ENCODE peak calls at places on chromosomes 7 and 10, in five cellular contexts. E is stimulated activated CD8-positive, alpha-beta memory T cell treated with anti-CD3 and anti-CD28 coated beads, Interleukin-2, amount 100 ng/mL, for 1 hour; K is epithelial cell of prostate; X is stimulated activated CD4-positive, alpha-beta T cell treated with anti-CD3 and anti-CD28 coated beads, Interleukin-1b, Interleukin-23, amount 100 ng/mL, for 48 hours; U is neural progenitor cell. R is an unnamed sample.

GRCh38 chr10:17228081-17229015 is at the start of gene VIM:
- DNase-seq in U (peak), E (peak), X (peak), K (peak), R (peak)

GRCh38 chr7:64884913-64885370 is 18.1 kb upstream of the ZNF273 start:
- DNase-seq in E (no peak), U (no peak), X (no peak), K (no peak), R (no peak)

GRCh38 chr7:47383064-47383463 is 198.8 kb downstream of the TNS3 start:
- DNase-seq in U (no peak), X (no peak), E (no peak), K (no peak), R (no peak)

GRCh38 chr10:24208661-24209420 is at the start of gene KIAA1217:
- DNase-seq in K (no peak), E (no peak), X (peak), U (peak), R (no peak)

GRCh38 chr10:33506838-33507661 is 172.6 kb upstream of the NRP1 start:
- DNase-seq in U (no peak), K (peak), X (no peak), E (no peak), R (peak)

GRCh38 chr10:30413996-30414576 is 19.9 kb upstream of the MAP3K8 start:
- DNase-seq in U (peak), K (no peak), X (no peak), E (no peak), R (peak)

GRCh38 chr7:73342645-73343044 is 14.7 kb downstream of the FKBP6 start:
- DNase-seq in X (no peak), E (no peak), K (no peak), U (peak), R (no peak)

GRCh38 chr7:50226139-50226538 is 78.4 kb upstream of the IKZF1 start:
- DNase-seq in U (no peak), K (no peak), E (no peak), X (no peak), R (no peak)

GRCh38 chr7:124399941-124400340 is 365.7 kb downstream of the GPR37 start:
- DNase-seq in E (no peak), K (no peak), U (no peak), X (no peak), R (peak)

GRCh38 chr10:101110856-101111523 is 20.1 kb upstream of the TLX1 start:
- DNase-seq in E (no peak), U (no peak), K (no peak), X (no peak), R (no peak)

GRCh38 chr7:142581341-142581740 is 167.9 kb upstream of the PRSS1 start:
- DNase-seq in U (no peak), K (no peak), X (no peak), E (no peak), R (no peak)

GRCh38 chr7:45061352-45061751 is 27.4 kb downstream of the NACAD start:
- DNase-seq in U (no peak), X (no peak), K (no peak), E (no peak), R (no peak)

GRCh38 chr7:13839063-13839462 is 150.4 kb downstream of the ETV1 start:
- DNase-seq in U (no peak), E (no peak), K (no peak), X (no peak), R (no peak)

GRCh38 chr10:70797840-70798239 is 12.7 kb upstream of the TBATA start:
- DNase-seq in K (no peak), U (no peak), E (no peak), X (no peak), R (no peak)

GRCh38 chr10:26408858-26409494 is 29.2 kb upstream of the APBB1IP start:
- DNase-seq in E (no peak), K (no peak), X (no peak), U (no peak), R (no peak)

GRCh38 chr7:6575246-6576023 is 1.8 kb upstream of the ZDHHC4 start:
- DNase-seq in K (no peak), U (no peak), E (no peak), X (no peak), R (no peak)

GRCh38 chr10:13536674-13537366 is 8.0 kb upstream of the BEND7 start:
- DNase-seq in K (no peak), X (peak), E (no peak), U (peak), R (no peak)

GRCh38 chr10:87931836-87932230 is 68.4 kb downstream of the PTEN start:
- DNase-seq in U (no peak), E (no peak), K (no peak), X (no peak), R (peak)

GRCh38 chr10:69214666-69215131 is 5.4 kb upstream of the HKDC1 start:
- DNase-seq in E (no peak), U (no peak), X (no peak), K (no peak), R (no peak)

GRCh38 chr7:70028620-70029019 is 430.3 kb downstream of the AUTS2 start:
- DNase-seq in U (no peak), E (no peak), K (no peak), X (no peak), R (no peak)

GRCh38 chr10:23063387-23064287 is 31.7 kb upstream of the MSRB2 start:
- DNase-seq in K (no peak), X (no peak), U (peak), E (no peak), R (no peak)

GRCh38 chr7:74709880-74710671 is 52.6 kb downstream of the GTF2I start:
- DNase-seq in E (no peak), K (no peak), U (no peak), X (no peak), R (no peak)

GRCh38 chr10:96585726-96586418 is 940 bp downstream of the TM9SF3 start:
- DNase-seq in E (no peak), K (no peak), U (peak), X (no peak), R (no peak)

GRCh38 chr7:625376-625971 is 101.0 kb upstream of the DNAAF5 start:
- DNase-seq in X (no peak), U (no peak), K (no peak), E (no peak), R (no peak)

GRCh38 chr7:150567846-150568245 is 656 bp downstream of the GIMAP4 start:
- DNase-seq in U (no peak), K (no peak), E (no peak), X (no peak), R (no peak)

GRCh38 chr10:86300399-86300925 is 66.1 kb downstream of the GRID1 start:
- DNase-seq in X (no peak), E (no peak), U (no peak), K (no peak), R (no peak)

GRCh38 chr7:17033245-17033644 is 151.5 kb upstream of the AGR3 start:
- DNase-seq in U (no peak), X (no peak), E (no peak), K (no peak), R (no peak)

GRCh38 chr10:80136134-80136571 is 3.6 kb downstream of the PLAC9 start:
- DNase-seq in X (no peak), E (no peak), U (no peak), K (no peak), R (no peak)

GRCh38 chr10:70508912-70509366 is 30.4 kb downstream of the PALD1 start:
- DNase-seq in X (no peak), U (peak), E (no peak), K (no peak), R (no peak)

GRCh38 chr7:152522551-152522950 is 86.7 kb upstream of the KMT2C start:
- DNase-seq in X (no peak), E (no peak), K (no peak), U (no peak), R (no peak)

R was measured in foreskin keratinocyte.